ENCODE peak calls at places on chromosomes 4 and X, in five cellular contexts. T is ascending aorta, U is adrenal gland, J is left lung, I is uterus. H is an unnamed sample. For H3K4me1, the result is how much of the 10 kb centered on the place peaks cover.

GRCh38 chr4:154911097-154911496 is 130.0 kb downstream of the RBM46 start:
- DNase-seq in T (no peak), U (no peak), J (no peak), I (no peak), H (no peak)

GRCh38 chrX:150898343-150899190 is at the start of gene CD99L2:
- DNase-seq in T (peak), U (peak), J (peak), I (peak), H (peak)

GRCh38 chr4:17814140-17814539 is 3.4 kb downstream of the NCAPG start:
- DNase-seq in T (no peak), U (peak), J (no peak), I (no peak), H (no peak)

GRCh38 chr4:70133473-70133872 is 20.6 kb upstream of the PRR27 start:
- DNase-seq in T (no peak), U (no peak), J (no peak), I (no peak), H (no peak)

GRCh38 chrX:46382595-46382994 is 162.6 kb downstream of the ZNF674 start:
- DNase-seq in T (no peak), U (no peak), J (no peak), I (no peak), H (no peak)

GRCh38 chr4:123312951-123313592 is 83.5 kb upstream of the SPRY1 start:
- DNase-seq in T (no peak), U (no peak), J (no peak), I (no peak), H (no peak)

GRCh38 chr4:91957963-91958362 is 345.8 kb upstream of the GRID2 start:
- DNase-seq in T (no peak), U (no peak), J (no peak), I (no peak), H (no peak)

GRCh38 chr4:8534129-8534528 is 46.1 kb upstream of the GPR78 start:
- DNase-seq in T (no peak), U (no peak), J (no peak), I (no peak), H (no peak)

GRCh38 chr4:87543835-87544461 is 14.8 kb upstream of the SPARCL1 start:
- DNase-seq in T (no peak), U (peak), J (no peak), I (peak), H (no peak)

GRCh38 chrX:38881066-38881465 is 79.8 kb downstream of the MID1IP1 start:
- DNase-seq in T (no peak), U (no peak), J (no peak), I (no peak), H (no peak)

GRCh38 chr4:8112036-8112576 is 46.5 kb downstream of the ABLIM2 start:
- DNase-seq in T (no peak), U (no peak), J (no peak), I (no peak), H (no peak)

GRCh38 chr4:185033950-185034349 is 15.7 kb downstream of the HELT start:
- DNase-seq in T (no peak), U (no peak), J (no peak), I (no peak), H (no peak)

GRCh38 chr4:20589436-20589835 is 110.8 kb upstream of the PACRGL start:
- DNase-seq in T (no peak), U (no peak), J (no peak), I (no peak), H (no peak)

GRCh38 chr4:183610033-183610432 is 49.0 kb downstream of the RWDD4 start:
- DNase-seq in T (no peak), U (no peak), J (no peak), I (no peak), H (no peak)

GRCh38 chrX:151871244-151871643 is 41.4 kb upstream of the MAGEA4 start:
- DNase-seq in T (no peak), U (peak), J (no peak), I (no peak), H (no peak)

GRCh38 chr4:54104907-54105306 is 4.9 kb downstream of the GSX2 start:
- DNase-seq in T (no peak), U (no peak), J (no peak), I (no peak), H (no peak)

GRCh38 chr4:22686156-22686555 is 6.6 kb upstream of the GBA3 start:
- DNase-seq in T (no peak), U (no peak), J (no peak), I (no peak), H (no peak)

GRCh38 chr4:106312997-106313522 is 2.9 kb downstream of the TBCK start:
- DNase-seq in T (no peak), U (no peak), J (no peak), I (no peak), H (no peak)

GRCh38 chr4:19437008-19437407 is 814.7 kb upstream of the SLIT2 start:
- DNase-seq in T (no peak), U (no peak), J (no peak), I (no peak), H (no peak)

GRCh38 chrX:117838581-117839331 is 277.9 kb downstream of the KLHL13 start:
- DNase-seq in T (no peak), U (no peak), J (no peak), I (no peak), H (no peak)

GRCh38 chr4:112859456-112860184 is 189.8 kb upstream of the ANK2 start:
- DNase-seq in T (no peak), U (no peak), J (no peak), I (no peak), H (no peak)

GRCh38 chr4:101670897-101671296 is 119.6 kb upstream of the BANK1 start:
- DNase-seq in T (no peak), U (no peak), J (no peak), I (no peak), H (no peak)

GRCh38 chr4:129672941-129673340 is 577.0 kb downstream of the C4orf33 start:
- DNase-seq in T (no peak), U (no peak), J (no peak), I (no peak), H (no peak)

DNA sequence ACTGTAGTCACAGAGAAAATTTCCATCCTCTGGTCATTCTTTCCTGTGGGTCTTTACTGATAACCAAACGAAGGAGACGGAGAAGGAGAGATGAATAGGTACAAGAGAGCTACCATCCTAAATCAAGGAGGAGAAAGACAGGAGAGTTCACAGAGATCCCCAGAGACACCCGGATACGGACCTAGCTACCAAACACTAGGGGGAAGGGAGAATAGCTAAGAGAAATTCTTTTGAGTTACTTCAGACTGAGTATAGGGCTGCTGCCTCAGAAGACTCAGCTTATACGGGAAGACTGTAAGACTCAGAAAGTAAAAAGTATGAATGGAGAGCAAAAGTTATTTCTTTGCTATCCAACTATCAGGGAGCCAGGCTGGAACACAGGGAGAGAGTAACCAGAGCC is 572.1 kb downstream of the C4orf33 start:
- DNase-seq in T (no peak), U (no peak), J (no peak), I (no peak), H (no peak)
- H3K27ac ChIP-seq in T (no peak), U (no peak), J (no peak), I (no peak), H (no peak)

GRCh38 chrX:139202742-139203410 is 327.7 kb upstream of the F9 start:
- DNase-seq in T (no peak), U (no peak), J (no peak), I (no peak), H (no peak)

GRCh38 chrX:139204903-139205667 is 325.5 kb upstream of the F9 start:
- DNase-seq in T (no peak), U (peak), J (no peak), I (peak), H (no peak)

GRCh38 chrX:139204576-139204902 is 326.0 kb upstream of the F9 start:
- DNase-seq in T (no peak), U (no peak), J (no peak), I (no peak), H (no peak)

GRCh38 chrX:139201924-139202323 is 328.6 kb upstream of the F9 start:
- DNase-seq in T (no peak), U (no peak), J (no peak), I (no peak), H (no peak)

DNA sequence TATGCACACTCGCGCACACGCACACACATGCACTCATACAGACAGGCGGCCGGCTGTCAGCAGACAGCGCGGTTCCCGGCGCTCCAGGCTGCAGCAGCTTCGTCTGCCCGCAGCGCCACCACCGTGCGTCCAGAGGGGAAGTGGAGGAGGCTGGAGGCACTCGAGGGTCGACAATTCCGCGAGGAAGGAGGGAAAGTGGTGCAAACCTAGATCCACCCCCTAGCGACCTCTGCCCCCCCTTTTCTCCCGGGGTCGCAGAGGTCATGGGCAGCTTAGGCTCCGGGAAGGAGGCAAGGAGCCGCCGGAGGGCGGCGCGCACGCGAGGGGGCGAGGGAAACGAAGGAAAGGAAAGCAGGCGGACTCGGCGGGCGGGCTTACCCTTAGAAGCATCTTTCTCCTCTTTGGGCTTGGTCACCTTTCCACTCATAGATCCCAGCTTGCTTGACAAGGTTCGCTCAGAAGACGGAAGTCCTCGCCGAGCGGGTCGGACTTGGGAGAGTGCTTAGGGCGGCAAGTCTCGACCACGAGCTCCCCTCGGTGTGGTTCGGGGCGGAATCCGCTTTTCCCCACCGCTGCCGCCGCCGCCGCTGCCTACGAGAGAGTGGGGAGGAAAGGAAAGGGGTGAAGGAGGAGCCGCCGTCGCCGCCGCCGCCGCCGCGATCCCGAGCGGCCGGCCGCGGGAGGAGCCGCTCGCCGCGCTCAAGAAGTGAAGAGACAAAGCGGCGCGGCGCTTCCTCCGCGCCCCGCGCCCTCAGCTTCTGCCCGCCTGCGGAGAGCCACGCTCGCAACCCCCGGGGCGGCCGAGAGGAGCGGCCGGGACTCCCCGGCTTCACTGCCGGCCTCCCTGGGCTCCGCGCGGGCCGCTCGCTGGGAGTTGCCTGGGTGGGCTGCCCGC is 326.6 kb upstream of the F9 start:
- DNase-seq in T (no peak), U (peak), J (no peak), I (no peak), H (no peak)
- H3K4me1 ChIP-seq in T (under half), U (under half), J (under half), I (under half), H (under half)

GRCh38 chr4:10122236-10122932 is 5.8 kb upstream of the WDR1 start:
- DNase-seq in T (no peak), U (no peak), J (no peak), I (no peak), H (no peak)

GRCh38 chr4:10119773-10120172 is 3.2 kb upstream of the WDR1 start:
- DNase-seq in T (no peak), U (no peak), J (no peak), I (no peak), H (no peak)

GRCh38 chr4:10123227-10124101 is 6.9 kb upstream of the WDR1 start:
- DNase-seq in T (no peak), U (peak), J (no peak), I (peak), H (no peak)

GRCh38 chr4:10120943-10121567 is 4.5 kb upstream of the WDR1 start:
- DNase-seq in T (no peak), U (no peak), J (no peak), I (no peak), H (no peak)

DNA sequence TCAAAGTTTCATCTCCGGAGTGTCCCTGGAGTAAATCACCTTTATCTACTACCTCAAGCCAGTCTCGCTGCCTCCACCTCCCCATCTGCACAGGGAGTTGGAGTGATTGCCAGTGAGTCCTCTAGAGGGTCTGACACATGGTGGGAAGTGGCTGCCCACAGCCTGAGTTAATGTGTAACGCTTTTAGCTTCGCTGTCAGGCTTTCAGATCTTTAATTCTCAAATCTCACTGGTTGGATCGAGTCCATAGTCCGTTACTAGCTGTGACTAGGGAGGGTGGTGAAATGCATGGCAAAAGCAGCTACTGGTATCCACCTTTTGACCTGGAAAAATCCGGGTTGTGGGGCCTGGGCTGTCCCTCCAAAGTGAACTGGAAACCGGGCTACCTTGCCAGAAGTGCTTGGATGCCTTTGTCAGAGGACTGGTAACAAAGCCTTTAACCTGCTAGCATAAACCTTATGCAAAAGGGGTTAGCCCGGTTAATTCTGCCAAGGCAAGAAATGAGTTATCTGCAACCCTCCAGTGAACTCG is 5.0 kb upstream of the WDR1 start:
- DNase-seq in T (no peak), U (no peak), J (no peak), I (no peak), H (no peak)
- H3K27ac ChIP-seq in T (no peak), U (no peak), J (no peak), I (no peak), H (no peak)

GRCh38 chr4:81651500-81651899 is 179.8 kb upstream of the RASGEF1B start:
- DNase-seq in T (no peak), U (no peak), J (no peak), I (no peak), H (no peak)
- H3K4me1 ChIP-seq in T (under half), U (under half), J (under half), I (under half), H (under half)

GRCh38 chr4:75004755-75005668 is 72.1 kb downstream of the PARM1 start:
- DNase-seq in T (peak), U (no peak), J (no peak), I (no peak), H (no peak)

GRCh38 chr4:75002381-75002780 is 69.5 kb downstream of the PARM1 start:
- DNase-seq in T (no peak), U (no peak), J (no peak), I (no peak), H (no peak)

GRCh38 chr4:75007891-75008290 is 75.0 kb downstream of the PARM1 start:
- DNase-seq in T (no peak), U (no peak), J (no peak), I (no peak), H (no peak)

GRCh38 chr4:75003979-75004378 is 71.1 kb downstream of the PARM1 start:
- DNase-seq in T (no peak), U (no peak), J (no peak), I (no peak), H (no peak)

DNA sequence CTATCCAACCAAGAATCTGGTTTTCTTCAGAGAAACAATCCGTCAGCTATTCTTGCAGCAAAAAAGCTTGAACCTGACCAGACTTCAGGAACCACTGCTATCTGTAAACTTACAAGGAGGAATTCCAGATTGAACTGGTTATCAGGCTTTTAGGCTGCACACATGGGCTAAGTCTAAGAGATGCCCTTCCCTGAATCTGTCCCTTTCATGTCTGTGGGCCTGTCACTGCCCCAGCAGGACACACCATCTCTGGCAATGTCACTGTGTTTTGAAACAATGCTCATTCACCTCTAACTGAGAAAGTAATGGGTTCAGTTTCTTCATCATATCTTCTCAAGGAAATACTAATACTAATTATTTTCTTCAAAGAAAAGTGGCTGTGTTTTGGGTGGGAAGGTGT is 72.8 kb downstream of the PARM1 start:
- DNase-seq in T (no peak), U (no peak), J (no peak), I (no peak), H (no peak)
- H3K27ac ChIP-seq in T (peak), U (no peak), J (no peak), I (no peak), H (no peak)

GRCh38 chr4:143356493-143356892 is 19.8 kb downstream of the GAB1 start:
- DNase-seq in T (no peak), U (no peak), J (no peak), I (no peak), H (no peak)
- H3K4me1 ChIP-seq in T (under half), U (half or more), J (half or more), I (under half), H (half or more)

GRCh38 chr4:151098191-151098590 is 1.2 kb upstream of the RPS3A start:
- DNase-seq in T (no peak), U (peak), J (peak), I (peak), H (no peak)

GRCh38 chr4:151099976-151100417 is 569 bp downstream of the RPS3A start:
- DNase-seq in T (no peak), U (no peak), J (no peak), I (no peak), H (no peak)

GRCh38 chr4:151097759-151098158 is 1.7 kb upstream of the RPS3A start:
- DNase-seq in T (no peak), U (no peak), J (no peak), I (no peak), H (no peak)

GRCh38 chr4:151099226-151099975 is at the start of gene RPS3A:
- DNase-seq in T (peak), U (peak), J (peak), I (peak), H (peak)

GRCh38 chr4:151100517-151100916 is 1.1 kb downstream of the RPS3A start:
- DNase-seq in T (no peak), U (no peak), J (no peak), I (no peak), H (no peak)
- H3K27ac ChIP-seq in T (peak), U (no peak), J (no peak), I (peak), H (peak)

H was measured in thoracic aorta.